ENCODE peak calls at places on chromosomes 11 and 22, in ten cellular contexts. F is uterus, O is heart left ventricle, G is vagina, Z is sigmoid colon, Y is stomach, M is breast epithelium, W is body of pancreas, C is adrenal gland, A is ovary. B is an unnamed sample.

GRCh38 chr11:68414457-68415221 is 45.9 kb upstream of the PPP6R3 start:
- DNase-seq in Y (no peak), Z (no peak), A (no peak), M (no peak), O (no peak), F (no peak), C (no peak), G (no peak), W (no peak), B (no peak)

GRCh38 chr22:36197065-36197440 is 4.6 kb downstream of the APOL4 start:
- DNase-seq in O (peak; percentile 49), G (peak; percentile 90), A (peak; percentile 88), C (peak; percentile 43), W (peak; percentile 52), Y (no peak), F (peak; percentile 85), Z (peak; percentile 83), M (no peak), B (peak; percentile 70)

GRCh38 chr11:117761993-117762392 is 35.0 kb downstream of the DSCAML1 start:
- DNase-seq in G (no peak), Z (no peak), Y (no peak), F (no peak), C (no peak), O (no peak), A (no peak), W (no peak), M (no peak), B (no peak)

GRCh38 chr11:3220101-3220500 is 1.5 kb upstream of the MRGPRG start:
- DNase-seq in A (no peak), G (no peak), Z (no peak), M (no peak), Y (no peak), O (peak; percentile 8), C (no peak), F (no peak), W (no peak), B (no peak)

GRCh38 chr11:90133560-90134145 is 810 bp upstream of the NAALAD2 start:
- DNase-seq in A (no peak), G (no peak), W (no peak), Y (no peak), M (no peak), F (no peak), C (no peak), Z (no peak), O (no peak), B (no peak)

GRCh38 chr11:27443746-27444465 is 28.7 kb downstream of the LGR4 start:
- DNase-seq in A (no peak), C (no peak), Z (no peak), W (no peak), M (no peak), F (no peak), Y (no peak), O (no peak), G (no peak), B (no peak)

GRCh38 chr11:117604349-117604995 is 192.5 kb downstream of the DSCAML1 start:
- DNase-seq in G (no peak), M (no peak), C (no peak), O (no peak), Z (peak; percentile 55), Y (no peak), F (no peak), A (no peak), W (peak; percentile 14), B (peak; percentile 32)

GRCh38 chr11:60939828-60940227 is 12.1 kb downstream of the SLC15A3 start:
- DNase-seq in A (no peak), C (no peak), F (no peak), W (no peak), Z (no peak), O (no peak), G (no peak), Y (no peak), M (no peak), B (peak; percentile 32)

GRCh38 chr22:42996646-42997365 is 18.1 kb downstream of the PACSIN2 start:
- DNase-seq in O (no peak), M (no peak), F (no peak), A (peak; percentile 68), G (no peak), Z (peak; percentile 73), W (peak; percentile 71), Y (no peak), C (peak; percentile 72), B (no peak)

GRCh38 chr22:42994276-42994916 is 20.6 kb downstream of the PACSIN2 start:
- DNase-seq in M (no peak), Z (peak; percentile 67), G (no peak), O (no peak), A (no peak), W (no peak), C (no peak), F (no peak), Y (peak; percentile 28), B (no peak)

GRCh38 chr22:42994917-42995562 is 19.9 kb downstream of the PACSIN2 start:
- DNase-seq in W (peak; percentile 94), O (peak; percentile 38), F (peak; percentile 66), C (peak; percentile 79), M (no peak), A (peak; percentile 61), Z (peak; percentile 88), Y (peak; percentile 79), G (no peak), B (peak; percentile 94)

GRCh38 chr22:43000441-43001175 is 14.3 kb downstream of the PACSIN2 start:
- DNase-seq in W (no peak), Z (peak; percentile 53), A (no peak), Y (no peak), C (peak; percentile 20), F (no peak), M (no peak), G (no peak), O (no peak), B (peak; percentile 74)

GRCh38 chr22:42997577-42997976 is 17.4 kb downstream of the PACSIN2 start:
- DNase-seq in O (no peak), F (no peak), Y (no peak), G (no peak), M (no peak), W (no peak), A (no peak), C (no peak), Z (peak; percentile 45), B (no peak)
- H3K4me1 ChIP-seq in O (peaks cover 72% of the 10 kb centered on the region), F (no peaks in the 10 kb centered on the region), Y (peaks cover 78% of the 10 kb centered on the region), G (peaks cover 78% of the 10 kb centered on the region), M (peaks cover 35% of the 10 kb centered on the region), W (peaks cover 92% of the 10 kb centered on the region), A (peaks cover 28% of the 10 kb centered on the region), C (peaks cover 93% of the 10 kb centered on the region), Z (no peaks in the 10 kb centered on the region), B (peaks cover 49% of the 10 kb centered on the region)

GRCh38 chr22:20511578-20512259 is 4.3 kb downstream of the MED15 start:
- DNase-seq in A (no peak), W (no peak), O (no peak), Z (no peak), Y (no peak), F (no peak), C (no peak), G (no peak), M (no peak), B (no peak)

GRCh38 chr22:20508815-20509271 is 1.4 kb downstream of the MED15 start:
- DNase-seq in Y (no peak), F (no peak), C (no peak), Z (no peak), O (no peak), M (no peak), A (no peak), W (no peak), G (no peak), B (no peak)

GRCh38 chr22:20510811-20511577 is 3.6 kb downstream of the MED15 start:
- DNase-seq in F (no peak), Z (no peak), O (no peak), Y (no peak), G (no peak), A (no peak), C (no peak), M (no peak), W (no peak), B (no peak)

GRCh38 chr22:20507253-20508066 is at the start of gene MED15:
- DNase-seq in W (peak; percentile 91), C (peak; percentile 93), Y (peak; percentile 91), A (peak; percentile 89), O (peak; percentile 92), F (peak; percentile 90), M (peak; percentile 88), Z (peak; percentile 95), G (no peak), B (peak; percentile 89)

DNA sequence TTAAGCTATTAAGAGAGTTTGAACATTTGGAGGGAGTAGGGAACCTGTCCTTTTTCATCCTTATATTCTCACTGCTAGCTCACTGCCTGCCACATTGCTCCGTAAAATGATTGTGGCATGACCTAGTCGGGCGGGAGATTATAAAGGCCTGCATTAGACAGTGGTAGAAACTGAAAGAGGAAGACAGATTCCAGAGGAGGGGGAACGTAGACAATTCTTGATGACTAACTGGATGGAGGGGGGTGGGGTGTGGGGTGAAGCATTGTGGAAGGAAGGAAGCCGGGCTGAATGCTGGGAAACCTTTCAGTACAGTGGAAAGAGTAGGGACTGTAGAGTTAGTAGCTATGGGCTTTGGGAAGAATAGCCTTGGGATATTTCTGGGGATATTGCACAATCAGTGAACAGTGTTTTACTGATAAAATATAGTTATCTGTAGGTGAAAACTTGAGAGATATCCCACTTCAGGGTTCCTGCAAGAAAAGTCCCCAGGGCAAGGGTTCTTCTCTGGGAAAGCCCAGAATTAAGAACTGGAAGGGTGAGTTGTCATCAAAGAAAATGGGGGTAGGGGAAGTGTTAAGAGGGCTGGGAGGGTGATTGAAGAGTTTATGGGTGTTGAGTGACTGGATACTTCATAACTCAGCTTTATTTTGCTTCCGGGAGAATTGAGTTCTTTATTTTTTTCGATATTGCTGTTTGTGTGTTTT is 2.1 kb downstream of the MED15 start:
- DNase-seq in O (peak; percentile 83), A (peak; percentile 80), Z (peak; percentile 89), M (no peak), F (peak; percentile 86), G (no peak), Y (peak; percentile 67), C (peak; percentile 96), W (peak; percentile 83), B (peak; percentile 94)
- TF ChIP-seq POLR2A in O (no peak), A (no peak), Z (no peak), M (no peak), F (peak; percentile 40), G (no peak), Y (no peak), C (peak; percentile 95), W (peak; percentile 73), B (peak; percentile 92)

GRCh38 chr11:96307748-96308133 is 35.3 kb downstream of the MAML2 start:
- DNase-seq in C (no peak), F (no peak), A (no peak), Y (no peak), M (no peak), G (no peak), W (no peak), Z (no peak), O (no peak), B (peak; percentile 95)

GRCh38 chr11:96306933-96307747 is 35.9 kb downstream of the MAML2 start:
- DNase-seq in O (peak; percentile 87), Y (peak; percentile 90), G (no peak), C (peak; percentile 97), Z (peak; percentile 90), W (peak; percentile 95), F (peak; percentile 86), M (peak; percentile 82), A (peak; percentile 88), B (peak; percentile 99)

GRCh38 chr11:96310236-96310635 is 32.8 kb downstream of the MAML2 start:
- DNase-seq in Y (no peak), Z (no peak), G (no peak), O (no peak), A (no peak), W (no peak), M (no peak), F (no peak), C (no peak), B (no peak)

GRCh38 chr11:96309643-96310017 is 33.4 kb downstream of the MAML2 start:
- DNase-seq in M (no peak), W (no peak), Y (no peak), A (no peak), O (no peak), F (no peak), Z (no peak), G (no peak), C (no peak), B (no peak)

DNA sequence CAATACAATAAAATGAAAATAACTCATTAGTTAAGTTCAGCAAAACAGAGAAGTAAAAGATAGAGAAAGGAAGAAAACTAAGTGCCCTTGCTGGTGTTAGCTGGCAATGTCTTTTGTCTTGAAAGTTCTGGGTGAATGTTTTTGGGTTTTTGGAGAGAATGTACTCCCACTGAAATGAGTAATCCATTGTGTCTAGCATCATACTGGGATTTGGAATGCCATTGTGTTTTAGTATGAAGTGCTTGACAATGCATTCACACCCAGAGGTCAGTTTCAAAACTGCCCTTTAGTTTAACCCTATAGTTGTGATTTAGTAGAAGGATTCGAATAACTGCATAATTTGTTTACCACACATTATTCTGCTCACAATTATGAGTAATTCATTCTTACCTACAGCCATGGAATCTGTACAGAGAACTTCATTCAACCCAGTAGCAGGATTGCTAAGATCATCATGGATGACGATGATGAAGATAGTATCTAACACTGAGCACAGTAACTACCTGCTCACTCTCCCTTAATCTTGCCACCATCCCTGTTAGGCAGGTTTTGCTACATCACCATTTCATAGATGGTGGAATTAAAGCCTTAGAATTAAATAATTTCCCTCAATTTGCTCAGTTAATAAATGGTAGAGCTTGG is 33.9 kb downstream of the MAML2 start:
- DNase-seq in Y (no peak), G (no peak), Z (no peak), C (no peak), A (no peak), F (no peak), O (no peak), W (no peak), M (no peak), B (no peak)
- H3K4me1 ChIP-seq in Y (peaks cover 58% of the 10 kb centered on the region), G (peaks cover 85% of the 10 kb centered on the region), Z (no peaks in the 10 kb centered on the region), C (peaks cover 33% of the 10 kb centered on the region), A (peaks cover 20% of the 10 kb centered on the region), F (peaks cover 12% of the 10 kb centered on the region), O (peaks cover 64% of the 10 kb centered on the region), W (peaks cover 40% of the 10 kb centered on the region), M (peaks cover 28% of the 10 kb centered on the region), B (peaks cover 16% of the 10 kb centered on the region)

GRCh38 chr22:49886346-49887073 is 31.7 kb downstream of the ALG12 start:
- DNase-seq in G (no peak), C (no peak), A (no peak), O (no peak), M (no peak), Z (no peak), F (no peak), Y (no peak), W (no peak), B (no peak)
- TF ChIP-seq POLR2A in G (no peak), C (no peak), A (no peak), O (no peak), M (no peak), Z (no peak), F (no peak), Y (no peak), W (no peak), B (no peak)